ENCODE peak calls at places on chromosomes 12 and 14, in five cellular contexts. E is upper lobe of right lung, L is uterus, P is gastrocnemius medialis, I is AG09309. S is an unnamed sample.

GRCh38 chr12:13147688-13148531 is 44.4 kb upstream of the GSG1 start:
- DNase-seq in E (peak; percentile 76), L (no peak), P (no peak), I (no peak), S (no peak)

GRCh38 chr14:52391866-52392600 is 77.9 kb downstream of the PTGER2 start:
- DNase-seq in E (no peak), L (no peak), P (no peak), I (peak; percentile 88), S (peak; percentile 85)

GRCh38 chr14:55383039-55383438 is 28.6 kb downstream of the ATG14 start:
- DNase-seq in E (no peak), L (no peak), P (peak; percentile 74), I (no peak), S (no peak)

GRCh38 chr14:76133103-76133502 is 18.6 kb upstream of the GPATCH2L start:
- DNase-seq in E (no peak), L (no peak), P (no peak), I (no peak), S (peak; percentile 65)

GRCh38 chr12:45622210-45622937 is 107.1 kb upstream of the ARID2 start:
- DNase-seq in E (no peak), L (no peak), P (no peak), I (no peak), S (no peak)

GRCh38 chr12:53115112-53115890 is 12.0 kb downstream of the SOAT2 start:
- DNase-seq in E (no peak), L (no peak), P (no peak), I (no peak), S (no peak)

GRCh38 chr14:57319636-57320035 is 50.9 kb downstream of the AP5M1 start:
- DNase-seq in E (no peak), L (no peak), P (no peak), I (no peak), S (no peak)

GRCh38 chr12:52331039-52331438 is 9.8 kb upstream of the KRT83 start:
- DNase-seq in E (no peak), L (no peak), P (no peak), I (no peak), S (no peak)

GRCh38 chr14:97977711-97978261 is 1180.6 kb downstream of the VRK1 start:
- DNase-seq in E (peak; percentile 91), L (peak; percentile 81), P (peak; percentile 26), I (no peak), S (no peak)

GRCh38 chr14:98742001-98742400 is 530.0 kb downstream of the BCL11B start:
- DNase-seq in E (no peak), L (no peak), P (no peak), I (no peak), S (no peak)

GRCh38 chr12:77058740-77059139 is 6.6 kb downstream of the E2F7 start:
- DNase-seq in E (no peak), L (no peak), P (no peak), I (no peak), S (peak; percentile 57)

GRCh38 chr12:132186208-132186856 is 42.1 kb downstream of the NOC4L start:
- DNase-seq in E (no peak), L (no peak), P (no peak), I (no peak), S (no peak)

GRCh38 chr14:58918066-58918465 is 270.4 kb upstream of the DAAM1 start:
- DNase-seq in E (no peak), L (no peak), P (no peak), I (no peak), S (peak; percentile 18)

GRCh38 chr12:95393191-95393790 is 80.7 kb upstream of the METAP2 start:
- DNase-seq in E (no peak), L (no peak), P (no peak), I (no peak), S (no peak)

GRCh38 chr14:101115652-101116051 is 212.1 kb upstream of the RTL1 start:
- DNase-seq in E (no peak), L (no peak), P (no peak), I (no peak), S (no peak)

GRCh38 chr14:60095781-60096450 is 4.2 kb downstream of the PCNX4 start:
- DNase-seq in E (no peak), L (no peak), P (no peak), I (no peak), S (peak; percentile 75)
- H3K4me3 ChIP-seq in E (no peak overlapping the region), L (no peak overlapping the region), P (no peak overlapping the region), I (no peak overlapping the region), S (no peak overlapping the region)

GRCh38 chr12:1546931-1547640 is 47.3 kb downstream of the FBXL14 start:
- DNase-seq in E (peak; percentile 36), L (no peak), P (no peak), I (no peak), S (no peak)
- H3K4me3 ChIP-seq in E (no peak overlapping the region), L (no peak overlapping the region), P (no peak overlapping the region), I (no peak overlapping the region), S (no peak overlapping the region)

GRCh38 chr12:111773801-111774551 is 7.2 kb downstream of the ALDH2 start:
- DNase-seq in E (peak; percentile 85), L (peak; percentile 91), P (peak; percentile 89), I (peak; percentile 76), S (peak; percentile 87)
- H3K4me3 ChIP-seq in E (peak overlapping the region; percentile 27), L (peak overlapping the region; percentile 12), P (peak overlapping the region; percentile 29), I (no peak overlapping the region), S (peak overlapping the region; percentile 9)

DNA sequence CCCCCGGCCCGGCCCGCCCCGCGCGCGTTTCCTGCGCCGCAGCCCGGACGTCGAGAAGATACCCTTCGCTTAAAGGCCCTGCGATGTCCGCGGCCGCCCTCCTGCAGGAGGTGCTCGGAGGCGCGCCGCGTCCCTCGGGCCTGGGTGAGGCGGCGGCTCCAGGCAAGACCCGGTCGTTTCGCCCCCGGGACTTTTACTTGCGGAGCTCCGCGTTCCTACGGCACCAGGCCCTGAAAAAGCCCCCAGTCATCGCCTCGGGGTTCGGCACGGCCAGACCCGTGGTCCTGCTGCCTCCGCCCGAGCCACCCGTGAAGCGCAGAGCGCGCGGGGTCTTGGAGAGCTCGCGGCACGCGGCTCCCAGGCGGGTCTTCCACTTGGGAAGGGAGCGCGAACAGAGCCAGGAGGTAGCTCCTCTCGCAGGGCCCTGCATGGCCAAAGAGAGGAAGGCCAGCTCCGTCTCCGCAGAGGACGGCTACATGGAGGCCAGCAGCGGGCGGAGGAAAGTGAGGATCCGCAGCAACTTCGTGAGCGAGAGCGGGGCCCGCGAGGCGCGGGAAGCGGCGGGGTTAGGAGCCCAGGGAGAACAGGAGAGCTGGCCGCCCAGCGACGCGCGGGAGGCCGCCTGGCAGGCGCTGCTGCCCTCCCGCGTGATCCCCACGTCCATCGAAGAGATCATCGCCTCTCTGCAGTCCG is 26.9 kb downstream of the TTC6 start:
- DNase-seq in E (no peak), L (no peak), P (no peak), I (no peak), S (peak; percentile 47)
- H3K4me3 ChIP-seq in E (no peak overlapping the region), L (no peak overlapping the region), P (peak overlapping the region; percentile 21), I (peak overlapping the region; percentile 41), S (peak overlapping the region; percentile 43)